ENCODE peak calls at places on chromosome 7, in seven cellular contexts. X is A549, G is brain microvascular endothelial cell, L is fibroblast of lung, M is PC-3, V is body of pancreas, Y is IMR-90. K is an unnamed sample.

GRCh38 chr7:115124409-115124939 is 202.6 kb downstream of the MDFIC start:
- DNase-seq in X (no peak), G (peak; percentile 40), L (no peak), M (no peak), V (no peak), Y (peak; percentile 27), K (no peak)

GRCh38 chr7:142612264-142612881 is 136.9 kb upstream of the PRSS1 start:
- DNase-seq in X (no peak), G (peak; percentile 40), L (peak; percentile 21), M (peak; percentile 49), V (no peak), Y (peak; percentile 45), K (no peak)

GRCh38 chr7:105024734-105025133 is 10.7 kb downstream of the KMT2E start:
- DNase-seq in X (no peak), G (no peak), L (peak; percentile 90), M (peak; percentile 72), V (no peak), Y (peak; percentile 83), K (no peak)

GRCh38 chr7:27109533-27110162 is 7.2 kb upstream of the HOXA2 start:
- DNase-seq in X (no peak), G (no peak), L (no peak), M (no peak), V (no peak), Y (peak; percentile 25), K (no peak)

GRCh38 chr7:135672560-135673359 is 10.4 kb downstream of the STMP1 start:
- DNase-seq in X (peak; percentile 61), G (peak; percentile 80), L (peak; percentile 87), M (peak; percentile 75), V (peak; percentile 21), Y (peak; percentile 84), K (no peak)

GRCh38 chr7:108253275-108254044 is 123.3 kb upstream of the LAMB4 start:
- DNase-seq in X (peak; percentile 35), G (peak; percentile 54), L (peak; percentile 44), M (peak; percentile 38), V (no peak), Y (no peak), K (no peak)

GRCh38 chr7:117019786-117020604 is 66.7 kb downstream of the ST7 start:
- DNase-seq in X (peak; percentile 70), G (peak; percentile 96), L (peak; percentile 91), M (peak; percentile 59), V (peak; percentile 58), Y (peak; percentile 97), K (peak; percentile 47)

GRCh38 chr7:336810-337566 is 47.0 kb downstream of the FOXL3 start:
- DNase-seq in X (no peak), G (no peak), L (no peak), M (no peak), V (no peak), Y (no peak), K (no peak)

GRCh38 chr7:74343281-74344127 is 54.3 kb downstream of the CLIP2 start:
- DNase-seq in X (peak; percentile 71), G (peak; percentile 77), L (peak; percentile 64), M (peak; percentile 78), V (peak; percentile 9), Y (peak; percentile 85), K (no peak)

GRCh38 chr7:13279854-13280435 is 592.5 kb downstream of the ARL4A start:
- DNase-seq in X (peak; percentile 33), G (no peak), L (peak; percentile 55), M (peak; percentile 63), V (no peak), Y (peak; percentile 10), K (no peak)

GRCh38 chr7:153422291-153423189 is 629.7 kb upstream of the DPP6 start:
- DNase-seq in X (no peak), G (no peak), L (no peak), M (no peak), V (no peak), Y (no peak), K (no peak)

GRCh38 chr7:138233189-138233588 is 156.9 kb downstream of the AKR1D1 start:
- DNase-seq in X (no peak), G (no peak), L (no peak), M (no peak), V (no peak), Y (no peak), K (no peak)

GRCh38 chr7:378041-378420 is 88.1 kb downstream of the FOXL3 start:
- DNase-seq in X (no peak), G (no peak), L (no peak), M (no peak), V (no peak), Y (no peak), K (peak; percentile 37)

GRCh38 chr7:45075871-45076796 is 12.6 kb downstream of the NACAD start:
- DNase-seq in X (no peak), G (no peak), L (no peak), M (no peak), V (no peak), Y (no peak), K (no peak)

GRCh38 chr7:33107136-33108066 is 1.8 kb downstream of the RP9 start:
- DNase-seq in X (peak; percentile 62), G (peak; percentile 43), L (peak; percentile 63), M (peak; percentile 55), V (peak; percentile 10), Y (peak; percentile 67), K (no peak)

GRCh38 chr7:41148521-41148951 is 554.4 kb downstream of the INHBA start:
- DNase-seq in X (peak; percentile 32), G (peak; percentile 82), L (peak; percentile 71), M (peak; percentile 97), V (no peak), Y (peak; percentile 91), K (no peak)

GRCh38 chr7:425794-426188 is 93.9 kb downstream of the PDGFA start:
- DNase-seq in X (no peak), G (no peak), L (no peak), M (no peak), V (no peak), Y (no peak), K (peak; percentile 44)

GRCh38 chr7:18241543-18242231 is 214.0 kb upstream of the PRPS1L1 start:
- DNase-seq in X (no peak), G (no peak), L (no peak), M (peak; percentile 5), V (no peak), Y (no peak), K (no peak)

GRCh38 chr7:81751619-81752317 is 18.1 kb downstream of the HGF start:
- DNase-seq in X (no peak), G (no peak), L (no peak), M (no peak), V (no peak), Y (no peak), K (no peak)

GRCh38 chr7:73353243-73353642 is 25.3 kb downstream of the FKBP6 start:
- DNase-seq in X (no peak), G (no peak), L (no peak), M (no peak), V (no peak), Y (no peak), K (no peak)

DNA sequence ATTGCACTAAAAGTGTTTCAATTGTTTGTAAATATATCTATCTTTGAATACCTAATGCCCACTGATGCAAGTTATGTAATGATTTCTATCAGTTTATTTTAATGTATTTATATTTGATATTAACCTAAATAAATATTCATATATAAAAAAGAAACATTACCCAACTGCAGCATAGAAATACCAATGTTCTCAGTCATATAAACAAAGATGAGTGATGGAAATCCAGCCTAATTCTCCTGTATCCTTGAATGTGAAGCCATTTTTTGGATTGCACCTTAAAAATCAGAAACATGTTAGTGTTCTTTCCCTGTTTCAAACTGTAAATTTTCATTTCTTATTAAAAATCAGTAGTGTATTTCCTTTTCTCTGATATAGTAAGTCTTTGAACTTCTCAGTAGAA is 305.8 kb upstream of the GNAI1 start:
- DNase-seq in X (no peak), G (no peak), L (peak; percentile 52), M (no peak), V (no peak), Y (peak; percentile 55), K (no peak)
- H3K27ac ChIP-seq in X (no peak overlapping the region), G (no peak overlapping the region), L (no peak overlapping the region), M (no peak overlapping the region), V (no peak overlapping the region), Y (no peak overlapping the region), K (no peak overlapping the region)

DNA sequence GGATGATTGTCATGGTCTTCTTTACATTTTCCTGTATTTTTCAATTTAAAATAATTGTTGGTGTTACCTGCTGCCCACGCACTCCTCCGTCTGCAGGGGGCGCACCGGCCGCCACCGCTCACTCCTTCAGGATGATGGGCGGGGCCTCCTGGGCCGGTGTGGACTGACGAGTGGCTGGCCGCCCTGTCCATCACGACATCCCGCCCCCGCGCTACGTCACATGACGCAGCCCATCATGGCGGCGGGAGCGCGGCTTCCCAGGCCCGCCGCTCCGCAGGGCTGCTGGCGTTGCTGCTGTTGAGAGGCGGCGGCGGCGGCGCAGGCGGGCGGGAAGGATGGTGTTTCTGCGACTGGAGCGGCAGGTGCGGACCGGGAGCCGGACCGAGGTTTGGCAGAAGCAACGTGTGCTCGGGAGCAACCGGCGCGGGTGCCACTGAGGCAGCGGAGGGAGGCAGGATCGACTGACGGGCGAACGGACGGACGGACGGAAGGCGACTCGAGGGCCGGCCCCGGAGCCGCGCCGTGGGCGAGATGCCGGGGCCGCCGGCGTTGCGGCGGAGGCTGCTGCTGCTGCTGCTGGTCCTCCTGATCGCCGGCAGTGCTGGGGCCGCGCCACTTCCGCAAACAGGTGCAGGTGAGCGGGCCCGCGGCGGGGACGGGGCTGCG is at the start of gene LMTK2:
- DNase-seq in X (peak; percentile 93), G (peak; percentile 90), L (peak; percentile 88), M (peak; percentile 90), V (peak; percentile 95), Y (peak; percentile 86), K (peak; percentile 96)
- TF ChIP-seq CTCF in X (peak; percentile 94), G (peak; percentile 94), L (peak; percentile 83), M (peak; percentile 85), V (peak; percentile 95), Y (peak; percentile 98), K (peak; percentile 98)

GRCh38 chr7:76069238-76069638 is 21.3 kb downstream of the MDH2 start:
- DNase-seq in X (peak; percentile 94), G (peak; percentile 73), L (peak; percentile 93), M (peak; percentile 97), V (peak; percentile 55), Y (peak; percentile 97), K (no peak)
- H3K27ac ChIP-seq in X (peak overlapping the region; percentile 80), G (no peak overlapping the region), L (no peak overlapping the region), M (peak overlapping the region; percentile 73), V (no peak overlapping the region), Y (no peak overlapping the region), K (no peak overlapping the region)

DNA sequence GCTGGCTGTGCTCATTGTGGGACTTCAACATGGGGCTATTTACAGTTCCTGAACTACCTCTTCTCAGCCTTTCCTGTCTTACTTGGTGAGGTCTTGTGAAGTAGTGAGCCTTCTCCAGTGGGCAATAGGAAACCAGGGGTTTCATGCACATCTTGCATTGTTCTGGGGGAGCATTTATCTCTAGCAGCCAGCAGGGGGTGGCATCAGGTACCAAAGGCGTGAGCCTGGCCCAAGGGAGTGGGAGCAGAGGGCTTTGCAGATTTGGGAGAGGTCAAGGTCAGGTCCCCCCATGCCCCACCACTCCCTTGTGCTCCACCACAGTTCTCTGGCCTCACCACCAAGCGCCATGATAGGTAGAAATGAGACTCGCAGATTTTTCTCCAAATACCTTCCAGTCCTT is 85.4 kb upstream of the NPTX2 start:
- DNase-seq in X (no peak), G (no peak), L (no peak), M (no peak), V (no peak), Y (no peak), K (no peak)
- TF ChIP-seq CTCF in X (no peak), G (no peak), L (no peak), M (peak; percentile 34), V (no peak), Y (no peak), K (no peak)

K was measured in right lobe of liver.